ENCODE peak calls at places on chromosomes 1 and 21, in ten cellular contexts. Y, F, P, N, C, E, X, I, K and L are unnamed samples. For H3K4me1, the result is how much of the 10 kb centered on the place peaks cover.

GRCh38 chr21:45950740-45951515 is 30.6 kb upstream of the COL6A1 start:
- DNase-seq in Y (peak), F (no peak), P (no peak), N (peak), C (peak), E (peak), X (no peak), I (no peak), K (no peak), L (no peak)

GRCh38 chr21:36910581-36911307 is 55.7 kb downstream of the HLCS start:
- DNase-seq in Y (peak), F (no peak), P (no peak), N (no peak), C (no peak), E (peak), X (no peak), I (no peak), K (no peak), L (no peak)

GRCh38 chr21:33643658-33644311 is 1.5 kb downstream of the ITSN1 start:
- DNase-seq in Y (no peak), F (no peak), P (no peak), N (no peak), C (no peak), E (peak), X (no peak), I (no peak), K (no peak), L (no peak)

GRCh38 chr21:41170442-41170841 is 2.5 kb downstream of the BACE2 start:
- DNase-seq in Y (no peak), F (no peak), P (no peak), N (peak), C (no peak), E (peak), X (peak), I (peak), K (peak), L (no peak)

GRCh38 chr1:10361515-10361914 is 37.3 kb upstream of the PGD start:
- DNase-seq in Y (no peak), F (no peak), P (no peak), N (no peak), C (no peak), E (no peak), X (no peak), I (no peak), K (no peak), L (no peak)

GRCh38 chr21:45029968-45030636 is 44.3 kb upstream of the ADARB1 start:
- DNase-seq in Y (peak), F (no peak), P (no peak), N (no peak), C (peak), E (no peak), X (no peak), I (no peak), K (no peak), L (no peak)

GRCh38 chr1:15336866-15337265 is 72.8 kb upstream of the EFHD2 start:
- DNase-seq in Y (no peak), F (peak), P (no peak), N (no peak), C (no peak), E (peak), X (no peak), I (no peak), K (no peak), L (peak)

GRCh38 chr21:41640756-41641509 is 125.9 kb downstream of the RIPK4 start:
- DNase-seq in Y (no peak), F (peak), P (no peak), N (no peak), C (no peak), E (peak), X (no peak), I (no peak), K (no peak), L (no peak)

GRCh38 chr1:112461200-112461871 is 47.4 kb upstream of the WNT2B start:
- DNase-seq in Y (no peak), F (no peak), P (no peak), N (no peak), C (no peak), E (no peak), X (no peak), I (no peak), K (peak), L (no peak)

GRCh38 chr1:106620521-106620954 is 435.9 kb upstream of the PRMT6 start:
- DNase-seq in Y (no peak), F (peak), P (no peak), N (no peak), C (peak), E (peak), X (no peak), I (no peak), K (no peak), L (no peak)

GRCh38 chr1:18703041-18703621 is 72.5 kb downstream of the PAX7 start:
- DNase-seq in Y (no peak), F (no peak), P (no peak), N (no peak), C (no peak), E (no peak), X (no peak), I (no peak), K (peak), L (no peak)

GRCh38 chr1:230823835-230824485 is 44.4 kb downstream of the C1orf198 start:
- DNase-seq in Y (no peak), F (no peak), P (no peak), N (peak), C (no peak), E (no peak), X (no peak), I (no peak), K (no peak), L (no peak)

GRCh38 chr1:91015794-91016550 is 5.9 kb downstream of the ZNF644 start:
- DNase-seq in Y (no peak), F (no peak), P (no peak), N (no peak), C (no peak), E (peak), X (no peak), I (no peak), K (no peak), L (no peak)

GRCh38 chr1:186483561-186483960 is 22.6 kb upstream of the PDC start:
- DNase-seq in Y (no peak), F (no peak), P (no peak), N (no peak), C (no peak), E (no peak), X (no peak), I (no peak), K (no peak), L (no peak)

GRCh38 chr1:94971491-94971924 is 44.6 kb upstream of the CNN3 start:
- DNase-seq in Y (no peak), F (no peak), P (no peak), N (no peak), C (no peak), E (peak), X (no peak), I (no peak), K (no peak), L (no peak)

GRCh38 chr1:2575801-2576663 is 10.5 kb upstream of the PRXL2B start:
- DNase-seq in Y (peak), F (peak), P (no peak), N (peak), C (peak), E (no peak), X (no peak), I (peak), K (no peak), L (peak)

GRCh38 chr1:53328490-53329182 is 766 bp upstream of the LRP8 start:
- DNase-seq in Y (peak), F (peak), P (no peak), N (no peak), C (peak), E (no peak), X (peak), I (peak), K (no peak), L (peak)

GRCh38 chr1:206896261-206896660 is 982 bp upstream of the IL24 start:
- DNase-seq in Y (no peak), F (no peak), P (no peak), N (no peak), C (no peak), E (no peak), X (no peak), I (no peak), K (no peak), L (no peak)

GRCh38 chr21:39353295-39353694 is 4.4 kb upstream of the HMGN1 start:
- DNase-seq in Y (no peak), F (no peak), P (no peak), N (no peak), C (no peak), E (no peak), X (no peak), I (no peak), K (no peak), L (no peak)

GRCh38 chr1:101293461-101294045 is 56.7 kb downstream of the S1PR1 start:
- DNase-seq in Y (no peak), F (no peak), P (no peak), N (no peak), C (no peak), E (peak), X (no peak), I (no peak), K (no peak), L (no peak)

GRCh38 chr1:218811497-218811896 is 362.2 kb upstream of the LYPLAL1 start:
- DNase-seq in Y (no peak), F (no peak), P (no peak), N (no peak), C (no peak), E (no peak), X (no peak), I (no peak), K (no peak), L (no peak)

GRCh38 chr1:155871390-155871789 is 12.0 kb downstream of the SYT11 start:
- DNase-seq in Y (no peak), F (no peak), P (no peak), N (peak), C (no peak), E (peak), X (no peak), I (no peak), K (no peak), L (no peak)

GRCh38 chr1:27593341-27594326 is 10.3 kb downstream of the AHDC1 start:
- DNase-seq in Y (no peak), F (no peak), P (no peak), N (no peak), C (no peak), E (no peak), X (no peak), I (no peak), K (no peak), L (no peak)

GRCh38 chr1:12145616-12146342 is 21.0 kb upstream of the TNFRSF1B start:
- DNase-seq in Y (no peak), F (no peak), P (no peak), N (no peak), C (no peak), E (no peak), X (no peak), I (no peak), K (no peak), L (no peak)

GRCh38 chr1:22380024-22380785 is 71.4 kb upstream of the ZBTB40 start:
- DNase-seq in Y (peak), F (no peak), P (no peak), N (no peak), C (no peak), E (peak), X (no peak), I (no peak), K (peak), L (no peak)

GRCh38 chr1:33306561-33307493 is 14.1 kb downstream of the A3GALT2 start:
- DNase-seq in Y (peak), F (peak), P (no peak), N (no peak), C (peak), E (no peak), X (no peak), I (no peak), K (no peak), L (peak)

DNA sequence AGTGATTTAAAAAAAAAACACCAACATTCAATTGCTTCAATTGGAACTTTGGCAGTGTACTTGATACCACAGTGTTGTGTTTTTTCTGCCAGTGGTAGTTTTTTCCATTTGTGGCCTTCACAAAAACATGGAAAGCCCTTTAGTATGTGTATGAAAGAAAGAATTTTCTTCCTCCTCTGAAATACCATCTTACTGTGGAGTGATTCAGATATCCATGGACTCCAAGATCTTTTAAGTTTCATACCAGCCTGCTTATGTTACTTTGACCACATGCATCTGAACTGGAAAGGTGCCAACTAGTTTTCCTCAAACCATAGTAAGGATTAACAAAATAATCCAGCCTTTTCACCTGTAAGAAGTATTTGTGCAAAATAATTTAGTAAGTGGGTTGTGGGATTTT is 3.4 kb downstream of the PPP2R5A start:
- DNase-seq in Y (no peak), F (no peak), P (no peak), N (no peak), C (no peak), E (peak), X (no peak), I (no peak), K (no peak), L (no peak)
- H3K4me3 ChIP-seq in Y (peak), F (peak), P (peak), N (no peak), C (peak), E (no peak), X (peak), I (peak), K (peak), L (peak)

GRCh38 chr1:56506951-56507437 is 72.4 kb downstream of the PLPP3 start:
- DNase-seq in Y (no peak), F (no peak), P (no peak), N (no peak), C (no peak), E (no peak), X (no peak), I (no peak), K (no peak), L (no peak)

GRCh38 chr1:56505792-56506191 is 73.6 kb downstream of the PLPP3 start:
- DNase-seq in Y (no peak), F (no peak), P (no peak), N (no peak), C (no peak), E (no peak), X (no peak), I (no peak), K (no peak), L (no peak)

GRCh38 chr1:56508523-56508983 is 70.8 kb downstream of the PLPP3 start:
- DNase-seq in Y (peak), F (peak), P (no peak), N (peak), C (peak), E (peak), X (no peak), I (peak), K (no peak), L (peak)

GRCh38 chr1:56507925-56508522 is 71.3 kb downstream of the PLPP3 start:
- DNase-seq in Y (no peak), F (no peak), P (no peak), N (no peak), C (no peak), E (no peak), X (no peak), I (no peak), K (no peak), L (no peak)

DNA sequence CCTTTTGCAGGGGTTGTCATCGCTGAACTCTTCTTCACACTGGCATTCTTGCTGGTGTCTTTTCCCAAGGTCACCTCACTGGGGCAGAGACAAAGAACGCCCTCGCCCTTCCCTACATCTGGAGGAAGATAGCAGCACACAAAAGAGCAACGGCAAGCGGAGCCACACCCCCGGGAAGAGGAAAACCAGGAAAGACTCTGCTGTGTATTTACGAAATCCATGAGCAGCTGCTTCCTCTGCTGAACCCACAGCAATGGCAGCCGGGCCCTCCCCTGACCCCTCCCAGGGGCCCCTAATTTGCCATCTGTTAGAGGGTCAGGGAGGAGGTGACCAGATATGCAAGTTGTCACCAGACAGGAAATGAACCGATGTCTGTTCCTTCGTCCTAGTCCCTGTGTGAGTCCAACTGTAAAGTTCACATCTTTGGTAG is 73.0 kb downstream of the PLPP3 start:
- DNase-seq in Y (peak), F (peak), P (no peak), N (no peak), C (peak), E (no peak), X (no peak), I (peak), K (no peak), L (no peak)
- TF ChIP-seq CTCF in Y (no peak), F (no peak), P (no peak), N (no peak), C (no peak), E (no peak), X (no peak), I (no peak), K (no peak), L (no peak)

GRCh38 chr1:110912784-110913183 is 39.8 kb downstream of the CD53 start:
- DNase-seq in Y (no peak), F (no peak), P (no peak), N (no peak), C (no peak), E (no peak), X (no peak), I (no peak), K (no peak), L (no peak)
- H3K4me1 ChIP-seq in Y (under half), F (under half), P (under half), N (under half), C (under half), E (under half), X (under half), I (under half), K (under half), L (under half)

GRCh38 chr1:220691039-220691684 is 999 bp downstream of the C1orf115 start:
- DNase-seq in Y (no peak), F (no peak), P (no peak), N (no peak), C (no peak), E (no peak), X (no peak), I (peak), K (no peak), L (no peak)
- H3K4me3 ChIP-seq in Y (peak), F (peak), P (peak), N (peak), C (peak), E (no peak), X (no peak), I (peak), K (no peak), L (peak)

GRCh38 chr1:215992620-215993019 is 425.5 kb downstream of the KCTD3 start:
- DNase-seq in Y (no peak), F (no peak), P (no peak), N (no peak), C (no peak), E (no peak), X (no peak), I (no peak), K (no peak), L (no peak)
- TF ChIP-seq CTCF in Y (peak), F (peak), P (no peak), N (no peak), C (no peak), E (peak), X (peak), I (no peak), K (no peak), L (peak)